ENCODE peak calls at places on chromosomes 16 and 17, in seven cellular contexts. F is neural progenitor cell, Z is IMR-90, H is fibroblast of lung, E is GM23248, G is SK-N-SH, P is PC-3. N is an unnamed sample. For H3K27me3, the result is how much of the 10 kb centered on the place peaks cover.

GRCh38 chr17:351436-351713 is 1.2 kb downstream of the RPH3AL start:
- DNase-seq in F (no peak), Z (no peak), H (no peak), E (no peak), G (no peak), P (no peak), N (no peak)

GRCh38 chr17:80766290-80766689 is 221.7 kb downstream of the RPTOR start:
- DNase-seq in F (no peak), Z (no peak), H (no peak), E (no peak), G (no peak), P (no peak), N (no peak)

GRCh38 chr17:43988301-43988700 is 16.1 kb upstream of the NAGS start:
- DNase-seq in F (no peak), Z (no peak), H (no peak), E (no peak), G (no peak), P (no peak), N (no peak)

GRCh38 chr16:17668411-17668810 is 197.7 kb upstream of the XYLT1 start:
- DNase-seq in F (peak), Z (no peak), H (no peak), E (no peak), G (no peak), P (no peak), N (no peak)

GRCh38 chr16:1655269-1655807 is 22.7 kb upstream of the JPT2 start:
- DNase-seq in F (no peak), Z (no peak), H (no peak), E (no peak), G (no peak), P (no peak), N (no peak)

GRCh38 chr16:14003119-14003570 is 68.0 kb upstream of the MRTFB start:
- DNase-seq in F (peak), Z (peak), H (peak), E (peak), G (peak), P (peak), N (peak)

GRCh38 chr16:30767767-30768465 is 5.8 kb downstream of the RNF40 start:
- DNase-seq in F (no peak), Z (no peak), H (no peak), E (no peak), G (no peak), P (no peak), N (no peak)

GRCh38 chr17:8087942-8088230 is 370 bp upstream of the ALOX12B start:
- DNase-seq in F (no peak), Z (no peak), H (no peak), E (no peak), G (no peak), P (no peak), N (no peak)

GRCh38 chr16:72924918-72925630 is 122.9 kb downstream of the ZFHX3 start:
- DNase-seq in F (no peak), Z (no peak), H (no peak), E (no peak), G (no peak), P (peak), N (no peak)

DNA sequence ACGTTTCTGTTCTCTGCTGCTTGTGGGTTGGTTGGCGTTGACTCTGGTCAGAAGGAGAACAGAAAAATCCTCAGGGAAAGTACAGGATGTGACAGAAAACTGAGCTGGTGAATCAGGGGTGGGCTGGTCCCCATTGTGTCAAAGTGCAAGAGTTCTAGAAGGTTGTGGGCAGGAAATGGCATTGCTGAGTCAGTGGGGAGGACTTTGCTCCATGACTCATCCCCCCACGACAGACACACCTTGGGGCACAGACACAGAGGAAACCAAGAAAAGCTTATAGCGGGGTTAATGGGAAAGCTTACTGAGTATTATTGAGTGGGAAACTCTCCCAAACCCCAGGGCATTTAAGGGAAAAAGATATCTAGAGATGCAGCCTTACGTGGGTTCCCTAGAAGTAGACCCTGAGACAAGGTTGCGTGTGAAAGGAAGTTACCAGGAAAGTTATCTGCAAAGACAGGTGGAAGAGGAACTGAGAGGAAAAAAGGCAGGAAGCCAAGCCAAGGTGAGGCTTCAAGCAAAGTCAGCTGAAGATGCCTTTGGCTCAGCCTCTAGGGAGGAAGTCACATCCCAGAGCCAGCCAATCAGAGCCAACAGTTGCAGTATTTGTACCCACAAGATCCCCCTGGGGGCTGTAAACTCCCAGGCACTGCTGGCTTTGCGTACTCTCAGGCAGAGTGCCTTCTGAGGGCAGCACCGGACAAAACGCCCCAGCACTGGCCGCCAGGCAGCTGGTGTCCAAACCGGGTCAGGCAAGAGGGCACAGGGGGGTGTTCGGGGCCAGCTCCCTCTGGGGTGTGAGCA is 86.4 kb downstream of the FOXL1 start:
- DNase-seq in F (no peak), Z (peak), H (peak), E (peak), G (no peak), P (peak), N (peak)
- H3K9ac ChIP-seq in F (no peak), Z (no peak), H (no peak), E (peak), G (peak), P (peak), N (peak)

GRCh38 chr16:77789646-77790370 is 1.4 kb downstream of the VAT1L start:
- DNase-seq in F (peak), Z (no peak), H (no peak), E (peak), G (no peak), P (no peak), N (no peak)
- H3K27me3 ChIP-seq in F (under half), Z (under half), H (under half), E (under half), G (under half), P (under half), N (half or more)

DNA sequence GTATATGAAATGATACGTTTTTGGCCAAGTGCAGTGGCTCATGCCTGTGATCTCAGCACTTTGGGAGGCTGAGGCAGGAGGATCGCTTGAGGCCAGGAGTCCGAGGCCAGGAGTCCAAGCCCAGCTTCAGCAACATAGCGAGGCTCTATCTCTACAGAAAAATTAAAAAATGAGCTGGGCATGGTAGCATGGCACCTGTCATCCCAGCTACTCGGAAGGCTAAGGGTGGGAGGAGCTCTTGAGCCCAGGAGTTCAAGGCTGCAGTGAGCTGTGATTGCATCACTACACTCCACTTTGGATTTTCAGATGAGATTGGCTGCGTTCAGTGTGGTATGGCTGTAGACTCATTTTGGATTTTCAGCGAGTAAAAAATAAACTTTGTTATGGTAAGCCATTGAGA is 112.4 kb downstream of the DNAH3 start:
- DNase-seq in F (no peak), Z (no peak), H (no peak), E (no peak), G (no peak), P (no peak), N (no peak)
- H3K4me3 ChIP-seq in F (no peak), Z (no peak), H (no peak), E (no peak), G (no peak), P (no peak), N (no peak)

DNA sequence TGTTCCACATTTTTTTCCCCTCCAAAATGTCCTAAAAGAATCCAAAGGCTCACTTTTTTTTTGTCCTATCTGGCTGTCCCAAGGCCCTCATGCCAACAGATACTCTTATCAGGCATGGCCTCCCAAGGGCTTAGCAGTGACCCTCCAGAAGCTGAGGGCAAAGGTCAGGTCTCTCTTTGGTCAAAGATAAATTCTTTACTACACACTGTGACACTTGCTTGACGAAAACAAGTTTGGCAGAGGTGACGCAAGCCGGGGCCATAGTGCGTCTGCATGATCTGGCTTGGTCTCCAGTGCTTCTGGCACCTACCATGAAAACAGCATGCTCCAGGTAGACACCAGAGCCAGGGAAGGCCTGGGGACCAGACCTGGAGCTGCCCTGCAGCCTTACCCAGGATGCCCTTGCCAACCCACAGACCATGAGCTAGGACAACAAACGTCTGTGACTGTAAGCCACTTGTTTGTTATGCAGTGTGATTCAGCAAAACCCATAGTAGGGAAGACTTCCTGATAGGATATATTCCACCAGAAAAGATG is 48.5 kb upstream of the IRF8 start:
- DNase-seq in F (no peak), Z (no peak), H (no peak), E (no peak), G (no peak), P (no peak), N (no peak)
- H3K9ac ChIP-seq in F (no peak), Z (no peak), H (no peak), E (no peak), G (no peak), P (no peak), N (no peak)

GRCh38 chr17:72618018-72618509 is 474.4 kb downstream of the SLC39A11 start:
- DNase-seq in F (peak), Z (no peak), H (no peak), E (peak), G (peak), P (peak), N (no peak)
- H3K27me3 ChIP-seq in F (under half), Z (under half), H (under half), E (under half), G (under half), P (under half), N (under half)

GRCh38 chr16:85269165-85269564 is 156.9 kb upstream of the CIBAR2 start:
- DNase-seq in F (no peak), Z (no peak), H (no peak), E (no peak), G (no peak), P (no peak), N (no peak)

GRCh38 chr16:85267414-85267945 is 155.2 kb upstream of the CIBAR2 start:
- DNase-seq in F (no peak), Z (no peak), H (no peak), E (no peak), G (no peak), P (no peak), N (no peak)

GRCh38 chr16:85271198-85271597 is 158.9 kb upstream of the CIBAR2 start:
- DNase-seq in F (no peak), Z (no peak), H (no peak), E (no peak), G (no peak), P (no peak), N (no peak)

GRCh38 chr16:85273293-85273692 is 161.0 kb upstream of the CIBAR2 start:
- DNase-seq in F (no peak), Z (no peak), H (no peak), E (no peak), G (no peak), P (no peak), N (no peak)

GRCh38 chr16:85270365-85270764 is 158.1 kb upstream of the CIBAR2 start:
- DNase-seq in F (no peak), Z (no peak), H (no peak), E (no peak), G (peak), P (no peak), N (peak)
- H3K4me3 ChIP-seq in F (no peak), Z (no peak), H (no peak), E (no peak), G (no peak), P (no peak), N (no peak)

GRCh38 chr17:83106913-83107655 is 27.7 kb downstream of the METRNL start:
- DNase-seq in F (no peak), Z (no peak), H (peak), E (peak), G (no peak), P (no peak), N (peak)

GRCh38 chr17:83103938-83104311 is 24.5 kb downstream of the METRNL start:
- DNase-seq in F (no peak), Z (no peak), H (no peak), E (no peak), G (no peak), P (no peak), N (no peak)

GRCh38 chr17:83106036-83106577 is 26.7 kb downstream of the METRNL start:
- DNase-seq in F (no peak), Z (no peak), H (no peak), E (peak), G (no peak), P (no peak), N (no peak)

GRCh38 chr17:83104577-83105505 is 25.4 kb downstream of the METRNL start:
- DNase-seq in F (no peak), Z (no peak), H (no peak), E (peak), G (peak), P (no peak), N (no peak)

DNA sequence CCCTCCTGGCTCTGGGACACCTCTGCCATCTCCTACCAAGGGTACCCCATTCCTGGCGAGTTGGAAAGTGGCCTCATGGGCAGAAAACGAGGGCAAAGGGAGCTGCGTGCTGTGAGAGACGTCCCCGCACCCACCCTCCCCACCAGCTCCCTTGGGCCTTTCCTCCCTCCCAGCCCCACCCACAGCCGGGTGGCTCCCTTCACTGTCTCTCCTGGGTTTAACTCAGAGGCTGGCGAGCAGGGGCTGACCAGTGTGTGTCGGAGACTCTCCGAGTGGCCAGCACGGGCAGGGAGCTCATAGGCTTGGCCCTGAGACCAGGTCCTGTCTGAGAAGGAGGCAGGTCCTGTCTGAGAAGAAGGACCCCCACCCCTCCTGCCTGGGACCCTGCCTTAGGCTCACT is 26.1 kb downstream of the METRNL start:
- DNase-seq in F (no peak), Z (no peak), H (no peak), E (peak), G (no peak), P (no peak), N (no peak)
- H3K9ac ChIP-seq in F (no peak), Z (no peak), H (no peak), E (peak), G (no peak), P (no peak), N (peak)

DNA sequence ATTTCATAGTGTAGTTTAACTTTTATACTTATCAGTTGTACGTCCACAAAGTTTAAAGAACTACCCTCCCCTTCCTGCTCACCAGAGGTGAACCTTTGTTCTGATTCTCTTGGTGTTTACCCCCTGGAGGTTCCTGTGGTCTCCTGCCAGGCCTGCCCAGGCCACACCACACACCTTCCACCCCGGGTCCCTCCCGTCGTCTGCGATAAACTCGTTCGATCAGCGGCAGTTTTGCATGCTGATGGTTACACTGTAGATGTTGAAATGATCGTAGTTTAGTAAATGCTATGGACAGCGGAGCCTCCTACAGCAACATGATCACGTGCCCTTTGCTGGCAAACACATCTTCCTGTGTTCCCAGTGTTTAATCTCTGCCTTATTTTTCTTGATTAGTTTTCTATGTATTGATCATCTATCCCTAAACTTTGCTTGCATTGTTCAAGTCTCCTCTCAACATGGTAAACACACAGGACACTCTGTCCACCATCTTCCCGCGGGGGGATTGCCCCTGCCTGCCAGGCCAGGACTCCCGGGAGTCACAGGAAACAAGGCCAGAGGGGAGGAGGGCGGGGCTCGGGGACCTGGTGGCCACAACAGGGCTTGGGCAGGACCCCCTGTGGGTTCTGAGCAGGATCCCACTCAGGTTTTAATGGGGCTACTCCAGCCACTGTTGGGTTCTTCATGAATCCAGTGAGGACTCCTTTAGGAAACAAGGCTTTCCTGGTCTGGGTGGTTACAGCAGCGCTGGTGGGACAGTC is 2.8 kb upstream of the ACSF3 start:
- DNase-seq in F (no peak), Z (no peak), H (no peak), E (no peak), G (no peak), P (no peak), N (no peak)
- H3K27me3 ChIP-seq in F (half or more), Z (under half), H (under half), E (under half), G (under half), P (under half), N (half or more)

GRCh38 chr17:58005728-58006562 is 1.1 kb downstream of the SRSF1 start:
- DNase-seq in F (no peak), Z (no peak), H (no peak), E (peak), G (no peak), P (no peak), N (no peak)

GRCh38 chr17:58004060-58004459 is 3.0 kb downstream of the SRSF1 start:
- DNase-seq in F (no peak), Z (no peak), H (no peak), E (no peak), G (no peak), P (no peak), N (no peak)

GRCh38 chr17:58006563-58006923 is 503 bp downstream of the SRSF1 start:
- DNase-seq in F (peak), Z (peak), H (peak), E (peak), G (peak), P (peak), N (peak)

GRCh38 chr17:58006924-58007780 is at the start of gene SRSF1:
- DNase-seq in F (peak), Z (peak), H (peak), E (peak), G (peak), P (peak), N (peak)

GRCh38 chr17:58005031-58005727 is 1.9 kb downstream of the SRSF1 start:
- DNase-seq in F (no peak), Z (peak), H (no peak), E (peak), G (no peak), P (no peak), N (no peak)
- H3K4me3 ChIP-seq in F (peak), Z (peak), H (peak), E (peak), G (peak), P (peak), N (peak)